ENCODE peak calls at places on chromosomes 6 and 20, in nine cellular contexts. Z is RWPE2, V is osteoblast, F is cardiac muscle cell, D is BE2C, R is SJSA1, N is uterus, C is fibroblast of lung, S is psoas muscle. O is an unnamed sample. For H3K27me3 and H3K4me1, the result is how much of the 10 kb centered on the place peaks cover.

GRCh38 chr6:38996676-38997075 is 51.9 kb upstream of the GLP1R start:
- DNase-seq in Z (no peak), V (no peak), F (no peak), D (no peak), R (no peak), N (no peak), C (no peak), S (no peak), O (no peak)

GRCh38 chr6:134748484-134748883 is 201.4 kb downstream of the ALDH8A1 start:
- DNase-seq in Z (no peak), V (no peak), F (no peak), D (no peak), R (no peak), N (no peak), C (no peak), S (no peak), O (no peak)

GRCh38 chr20:24696396-24696795 is 227.0 kb downstream of the SYNDIG1 start:
- DNase-seq in Z (no peak), V (no peak), F (no peak), D (no peak), R (no peak), N (no peak), C (no peak), S (no peak), O (no peak)

GRCh38 chr20:63696311-63696627 is 183 bp upstream of the TNFRSF6B start:
- DNase-seq in Z (peak), V (peak), F (peak), D (peak), R (no peak), N (no peak), C (peak), S (no peak), O (peak)

GRCh38 chr20:51461306-51461705 is 81.2 kb downstream of the NFATC2 start:
- DNase-seq in Z (peak), V (no peak), F (no peak), D (no peak), R (no peak), N (no peak), C (no peak), S (no peak), O (no peak)

GRCh38 chr20:48620486-48621255 is 207.1 kb downstream of the PREX1 start:
- DNase-seq in Z (peak), V (peak), F (peak), D (peak), R (peak), N (peak), C (peak), S (peak), O (peak)

GRCh38 chr6:169839029-169839481 is 87.6 kb downstream of the ERMARD start:
- DNase-seq in Z (peak), V (peak), F (no peak), D (peak), R (no peak), N (no peak), C (no peak), S (no peak), O (peak)

GRCh38 chr20:23078351-23078993 is 7.7 kb downstream of the CD93 start:
- DNase-seq in Z (no peak), V (no peak), F (peak), D (no peak), R (no peak), N (no peak), C (peak), S (no peak), O (no peak)

GRCh38 chr6:165922309-165922794 is 245.3 kb downstream of the TBXT start:
- DNase-seq in Z (no peak), V (no peak), F (peak), D (no peak), R (peak), N (no peak), C (peak), S (no peak), O (no peak)

GRCh38 chr6:1894954-1895353 is 285.2 kb downstream of the FOXC1 start:
- DNase-seq in Z (no peak), V (no peak), F (no peak), D (no peak), R (no peak), N (no peak), C (peak), S (no peak), O (no peak)

GRCh38 chr6:12490904-12491571 is 200.9 kb downstream of the EDN1 start:
- DNase-seq in Z (peak), V (peak), F (peak), D (no peak), R (peak), N (peak), C (peak), S (no peak), O (no peak)

GRCh38 chr6:112701201-112701600 is 354.1 kb downstream of the RFPL4B start:
- DNase-seq in Z (no peak), V (no peak), F (peak), D (peak), R (no peak), N (no peak), C (peak), S (no peak), O (no peak)

GRCh38 chr20:39009348-39009747 is 47.2 kb downstream of the DHX35 start:
- DNase-seq in Z (no peak), V (no peak), F (no peak), D (no peak), R (no peak), N (no peak), C (no peak), S (no peak), O (no peak)

GRCh38 chr6:37847704-37848103 is 28.2 kb downstream of the ZFAND3 start:
- DNase-seq in Z (no peak), V (no peak), F (no peak), D (no peak), R (no peak), N (no peak), C (no peak), S (no peak), O (no peak)

GRCh38 chr6:150345786-150346185 is 23.0 kb upstream of the IYD start:
- DNase-seq in Z (no peak), V (no peak), F (no peak), D (no peak), R (peak), N (no peak), C (peak), S (no peak), O (no peak)

GRCh38 chr6:137823826-137824501 is 43.1 kb upstream of the TNFAIP3 start:
- DNase-seq in Z (no peak), V (no peak), F (peak), D (peak), R (no peak), N (peak), C (peak), S (no peak), O (peak)

GRCh38 chr6:142307963-142308748 is 6.3 kb downstream of the ADGRG6 start:
- DNase-seq in Z (no peak), V (no peak), F (no peak), D (no peak), R (no peak), N (no peak), C (no peak), S (no peak), O (no peak)

GRCh38 chr6:136104556-136104955 is 145.6 kb downstream of the MTFR2 start:
- DNase-seq in Z (no peak), V (no peak), F (peak), D (no peak), R (no peak), N (no peak), C (no peak), S (no peak), O (no peak)

GRCh38 chr6:167510648-167511047 is 185.8 kb downstream of the TTLL2 start:
- DNase-seq in Z (no peak), V (no peak), F (no peak), D (no peak), R (no peak), N (no peak), C (no peak), S (no peak), O (no peak)

GRCh38 chr20:43751167-43752050 is 24.6 kb upstream of the GTSF1L start:
- DNase-seq in Z (no peak), V (peak), F (peak), D (no peak), R (peak), N (no peak), C (peak), S (no peak), O (no peak)

GRCh38 chr20:24452498-24453133 is 16.8 kb upstream of the SYNDIG1 start:
- DNase-seq in Z (no peak), V (no peak), F (no peak), D (no peak), R (no peak), N (no peak), C (no peak), S (no peak), O (peak)

GRCh38 chr20:34970193-34971037 is 14.7 kb downstream of the MYH7B start:
- DNase-seq in Z (peak), V (peak), F (no peak), D (no peak), R (no peak), N (no peak), C (no peak), S (no peak), O (no peak)

GRCh38 chr6:138336221-138336620 is 41.5 kb upstream of the SMIM28 start:
- DNase-seq in Z (no peak), V (no peak), F (no peak), D (peak), R (no peak), N (no peak), C (no peak), S (no peak), O (peak)

GRCh38 chr20:36862857-36863668 is 12.9 kb upstream of the TLDC2 start:
- DNase-seq in Z (no peak), V (peak), F (no peak), D (no peak), R (peak), N (no peak), C (no peak), S (peak), O (peak)

GRCh38 chr20:4341804-4342560 is 326.6 kb upstream of the RNF24 start:
- DNase-seq in Z (no peak), V (no peak), F (peak), D (no peak), R (peak), N (no peak), C (peak), S (no peak), O (no peak)

GRCh38 chr20:64033981-64034493 is 1.9 kb upstream of the C20orf204 start:
- DNase-seq in Z (no peak), V (no peak), F (no peak), D (no peak), R (no peak), N (no peak), C (no peak), S (no peak), O (no peak)

GRCh38 chr6:69421986-69422385 is 374.8 kb downstream of the LMBRD1 start:
- DNase-seq in Z (no peak), V (no peak), F (no peak), D (no peak), R (no peak), N (no peak), C (no peak), S (no peak), O (no peak)

GRCh38 chr6:157967486-157967885 is 14.2 kb upstream of the SYNJ2 start:
- DNase-seq in Z (no peak), V (no peak), F (no peak), D (no peak), R (no peak), N (no peak), C (no peak), S (no peak), O (peak)

GRCh38 chr20:5400164-5400762 is 83.5 kb upstream of the PROKR2 start:
- DNase-seq in Z (no peak), V (no peak), F (peak), D (no peak), R (peak), N (no peak), C (peak), S (no peak), O (peak)

GRCh38 chr6:170369439-170369838 is 62.9 kb downstream of the FAM120B start:
- DNase-seq in Z (no peak), V (no peak), F (no peak), D (no peak), R (no peak), N (no peak), C (no peak), S (no peak), O (no peak)

GRCh38 chr6:44079672-44080071 is 47.6 kb downstream of the MRPL14 start:
- DNase-seq in Z (no peak), V (no peak), F (no peak), D (no peak), R (no peak), N (no peak), C (no peak), S (peak), O (no peak)

GRCh38 chr20:5081196-5081595 is 38.6 kb downstream of the PCNA start:
- DNase-seq in Z (no peak), V (no peak), F (no peak), D (no peak), R (no peak), N (no peak), C (no peak), S (no peak), O (no peak)

GRCh38 chr6:116969211-116969863 is 92.3 kb downstream of the RFX6 start:
- DNase-seq in Z (no peak), V (peak), F (peak), D (peak), R (peak), N (no peak), C (peak), S (no peak), O (peak)

GRCh38 chr6:132128424-132128823 is 177.3 kb upstream of the CCN2 start:
- DNase-seq in Z (no peak), V (no peak), F (no peak), D (no peak), R (no peak), N (no peak), C (no peak), S (no peak), O (no peak)

GRCh38 chr6:163738725-163739124 is 324.2 kb downstream of the QKI start:
- DNase-seq in Z (no peak), V (no peak), F (no peak), D (no peak), R (peak), N (no peak), C (peak), S (no peak), O (peak)

GRCh38 chr6:37061157-37061804 is 55.8 kb downstream of the FGD2 start:
- DNase-seq in Z (no peak), V (no peak), F (no peak), D (no peak), R (no peak), N (no peak), C (no peak), S (peak), O (no peak)

GRCh38 chr6:68559052-68559451 is 76.0 kb upstream of the ADGRB3 start:
- DNase-seq in Z (no peak), V (no peak), F (no peak), D (peak), R (no peak), N (no peak), C (no peak), S (no peak), O (no peak)

GRCh38 chr6:2478200-2478599 is 232.8 kb upstream of the GMDS start:
- DNase-seq in Z (no peak), V (peak), F (peak), D (no peak), R (peak), N (no peak), C (peak), S (no peak), O (no peak)

GRCh38 chr6:87668006-87668405 is 34.0 kb downstream of the AKIRIN2 start:
- DNase-seq in Z (no peak), V (no peak), F (no peak), D (no peak), R (no peak), N (no peak), C (no peak), S (no peak), O (no peak)

GRCh38 chr20:61252601-61253263 is 671 bp downstream of the CDH4 start:
- DNase-seq in Z (peak), V (peak), F (peak), D (peak), R (peak), N (no peak), C (peak), S (no peak), O (peak)

GRCh38 chr20:61254881-61255589 is 3.0 kb downstream of the CDH4 start:
- DNase-seq in Z (peak), V (peak), F (no peak), D (no peak), R (no peak), N (no peak), C (peak), S (no peak), O (no peak)

GRCh38 chr20:61253640-61254511 is 1.8 kb downstream of the CDH4 start:
- DNase-seq in Z (peak), V (peak), F (peak), D (peak), R (peak), N (no peak), C (peak), S (no peak), O (peak)

GRCh38 chr20:61251529-61252393 is at the start of gene CDH4:
- DNase-seq in Z (peak), V (no peak), F (peak), D (no peak), R (no peak), N (no peak), C (peak), S (no peak), O (peak)

GRCh38 chr20:61253264-61253639 is 1.2 kb downstream of the CDH4 start:
- DNase-seq in Z (peak), V (peak), F (peak), D (peak), R (no peak), N (no peak), C (peak), S (no peak), O (no peak)
- H3K27me3 ChIP-seq in Z (under half), V (under half), F (half or more), D (under half), R (half or more), N (under half), C (under half), S (under half), O (half or more)

DNA sequence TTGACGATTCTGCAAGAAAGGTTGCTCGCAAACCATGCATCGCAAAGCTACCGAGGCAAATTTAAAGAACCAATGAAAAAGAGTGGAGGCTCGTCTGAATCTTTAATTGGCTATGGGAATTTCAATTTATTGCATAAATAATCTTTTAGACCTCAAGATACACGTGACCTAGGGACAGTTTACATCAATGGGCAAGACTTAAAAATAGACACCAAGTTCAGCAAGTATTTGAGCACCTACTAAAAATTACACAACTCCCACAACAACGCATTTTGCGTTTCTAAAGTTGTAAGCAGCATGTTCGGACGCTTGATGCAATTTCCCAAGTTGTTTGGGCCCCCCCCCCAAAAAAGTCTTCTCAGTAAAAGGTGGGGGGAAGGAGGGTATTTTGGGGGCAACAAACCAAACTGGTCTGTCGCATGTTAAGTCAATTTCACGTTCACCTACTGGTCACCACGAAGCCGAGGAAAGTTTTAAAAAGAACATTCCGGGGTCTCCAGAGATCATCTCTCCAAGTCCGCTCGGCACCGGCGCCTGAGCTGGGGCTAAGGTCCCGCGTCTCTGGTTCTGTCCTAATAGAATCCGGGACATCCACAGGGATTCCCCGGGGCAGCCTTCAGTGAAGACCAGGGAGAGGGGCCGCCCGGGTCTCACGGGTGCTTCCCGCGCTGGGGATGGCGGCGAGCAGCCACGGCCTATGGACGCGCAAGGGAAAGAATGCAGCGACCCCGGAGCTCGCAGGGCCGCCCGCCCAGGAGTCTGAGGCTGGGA is 814 bp downstream of the SNX5 start:
- DNase-seq in Z (no peak), V (peak), F (peak), D (no peak), R (peak), N (no peak), C (peak), S (no peak), O (no peak)
- H3K4me1 ChIP-seq in Z (under half), V (half or more), F (under half), D (under half), R (under half), N (under half), C (under half), S (half or more), O (under half)

DNA sequence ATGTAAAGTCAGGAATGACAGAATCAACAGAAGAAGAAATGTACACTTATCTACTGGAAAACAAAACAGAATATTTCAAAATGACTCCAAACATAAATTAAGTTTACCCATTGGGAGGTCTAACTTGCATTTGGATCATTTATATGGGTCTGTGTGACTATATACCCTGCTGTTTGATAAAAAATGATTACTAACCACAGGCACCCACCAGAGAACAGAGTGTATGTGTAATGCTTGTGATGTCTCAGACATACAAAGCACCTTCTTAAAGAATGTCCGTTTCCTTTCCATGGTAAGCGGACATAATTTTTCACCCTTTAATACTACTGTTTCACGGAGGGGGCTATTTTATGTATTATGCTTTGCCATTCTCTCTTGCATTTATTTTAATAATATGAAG is 19.2 kb downstream of the SIM1 start:
- DNase-seq in Z (no peak), V (no peak), F (no peak), D (no peak), R (no peak), N (no peak), C (no peak), S (no peak), O (no peak)
- H3K27me3 ChIP-seq in Z (half or more), V (half or more), F (half or more), D (half or more), R (under half), N (under half), C (half or more), S (under half), O (half or more)

DNA sequence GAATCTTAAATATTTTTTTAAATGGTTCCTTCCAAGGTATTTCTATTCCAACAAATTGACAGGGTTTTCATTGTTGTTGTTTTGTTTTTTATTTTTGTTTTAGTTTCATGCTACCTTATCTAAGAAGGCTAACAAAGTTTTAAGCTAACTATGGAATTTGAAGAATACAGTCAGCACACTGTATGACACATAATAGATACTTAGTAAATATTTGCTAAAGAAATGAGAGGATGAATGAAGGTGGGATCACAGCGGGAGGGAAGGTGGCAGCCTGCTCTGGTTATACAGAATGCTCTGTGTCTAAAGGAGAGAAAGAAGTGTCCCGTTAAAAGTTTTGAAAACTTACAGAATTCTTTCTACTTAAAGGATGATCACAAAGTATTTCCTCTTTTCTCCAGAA is 43.7 kb upstream of the DST start:
- DNase-seq in Z (no peak), V (no peak), F (no peak), D (no peak), R (no peak), N (no peak), C (no peak), S (no peak), O (no peak)
- H3K4me1 ChIP-seq in Z (half or more), V (under half), F (under half), D (under half), R (half or more), N (under half), C (under half), S (under half), O (under half)

GRCh38 chr20:59788811-59789210 is 144.6 kb downstream of the SYCP2 start:
- DNase-seq in Z (no peak), V (no peak), F (no peak), D (no peak), R (no peak), N (no peak), C (no peak), S (no peak), O (no peak)
- H3K27me3 ChIP-seq in Z (under half), V (under half), F (under half), D (under half), R (under half), N (under half), C (under half), S (under half), O (under half)

O was measured in endodermal cell.